ENCODE peak calls at places on chromosomes 16 and 17, in seven cellular contexts. G, V, J, T, I, C and X are unnamed samples.
A peak's percentile ranks its signal among the peaks of the same experiment; 100 is the strongest.

GRCh38 chr16:51012396-51012795 is 138.7 kb downstream of the SALL1 start:
- DNase-seq in G (no peak), V (no peak), J (no peak), T (no peak), I (no peak), C (peak; percentile 31), X (no peak)

GRCh38 chr17:60311936-60312335 is 80.0 kb downstream of the USP32 start:
- DNase-seq in G (peak; percentile 15), V (no peak), J (no peak), T (no peak), I (no peak), C (peak; percentile 84), X (no peak)

GRCh38 chr17:8120520-8121443 is 2.5 kb upstream of the ALOXE3 start:
- DNase-seq in G (peak; percentile 66), V (peak; percentile 41), J (no peak), T (peak; percentile 59), I (peak; percentile 94), C (no peak), X (no peak)

GRCh38 chr16:78727536-78727935 is 628.1 kb downstream of the WWOX start:
- DNase-seq in G (no peak), V (no peak), J (no peak), T (no peak), I (no peak), C (no peak), X (no peak)

GRCh38 chr17:63364387-63364786 is 81.7 kb downstream of the CYB561 start:
- DNase-seq in G (no peak), V (no peak), J (no peak), T (no peak), I (no peak), C (peak; percentile 65), X (no peak)

GRCh38 chr17:48489781-48490180 is 41.0 kb downstream of the HOXB1 start:
- DNase-seq in G (no peak), V (no peak), J (no peak), T (no peak), I (no peak), C (no peak), X (no peak)

GRCh38 chr17:77106874-77107358 is 33.9 kb upstream of the SEC14L1 start:
- DNase-seq in G (no peak), V (no peak), J (no peak), T (no peak), I (no peak), C (no peak), X (no peak)

GRCh38 chr17:38958326-38958725 is 8.9 kb downstream of the FBXO47 start:
- DNase-seq in G (no peak), V (no peak), J (no peak), T (no peak), I (no peak), C (peak; percentile 47), X (no peak)

GRCh38 chr17:57940217-57940616 is 15.0 kb downstream of the CUEDC1 start:
- DNase-seq in G (no peak), V (no peak), J (no peak), T (no peak), I (no peak), C (no peak), X (no peak)

GRCh38 chr17:16944334-16945140 is 27.4 kb downstream of the TNFRSF13B start:
- DNase-seq in G (no peak), V (no peak), J (no peak), T (no peak), I (no peak), C (no peak), X (no peak)

GRCh38 chr17:6995500-6996255 is at the start of gene ALOX12:
- DNase-seq in G (no peak), V (no peak), J (no peak), T (peak; percentile 45), I (no peak), C (peak; percentile 2), X (no peak)
- H3K4me3 ChIP-seq in G (peak within 1 kb of the TSS; percentile 30), V (peak within 1 kb of the TSS; percentile 42), J (no peak within 1 kb of the TSS), T (no peak within 1 kb of the TSS), I (no peak within 1 kb of the TSS), C (no peak within 1 kb of the TSS), X (peak within 1 kb of the TSS; percentile 4)

GRCh38 chr17:27905524-27906237 is 12.5 kb upstream of the LYRM9 start:
- DNase-seq in G (no peak), V (no peak), J (no peak), T (no peak), I (no peak), C (no peak), X (no peak)

GRCh38 chr17:27906238-27906603 is 13.1 kb upstream of the LYRM9 start:
- DNase-seq in G (no peak), V (no peak), J (no peak), T (no peak), I (no peak), C (no peak), X (no peak)

GRCh38 chr17:27906623-27907022 is 13.5 kb upstream of the LYRM9 start:
- DNase-seq in G (no peak), V (no peak), J (no peak), T (no peak), I (no peak), C (no peak), X (no peak)

GRCh38 chr17:27904534-27904933 is 11.4 kb upstream of the LYRM9 start:
- DNase-seq in G (no peak), V (no peak), J (no peak), T (no peak), I (no peak), C (no peak), X (no peak)

DNA sequence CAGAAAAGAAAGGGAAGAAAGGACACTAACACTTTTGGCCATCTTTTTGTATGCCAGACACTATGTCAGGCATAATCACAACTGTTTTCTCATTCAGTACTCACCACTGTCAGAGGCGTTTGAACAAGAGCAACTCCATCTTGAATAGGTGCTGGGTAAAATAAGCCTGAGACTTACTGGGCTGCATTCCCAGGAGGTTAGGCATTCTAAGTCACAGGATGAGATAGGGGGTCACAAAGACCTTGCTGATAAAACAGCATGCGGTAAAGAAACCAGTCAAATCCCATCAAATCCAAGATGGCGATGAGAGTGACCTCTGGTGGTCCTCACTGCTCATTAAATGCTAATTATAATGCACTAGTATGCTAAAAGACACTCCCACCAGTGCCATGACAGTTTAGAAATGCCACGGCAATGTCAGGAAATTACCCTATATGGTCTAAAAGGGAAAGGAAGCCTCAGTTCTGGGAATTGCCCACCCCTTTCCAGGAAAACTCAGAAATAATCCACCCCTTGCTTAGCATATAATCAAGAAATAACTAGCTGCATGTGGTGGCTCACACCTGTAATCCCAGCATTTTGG is 14.9 kb upstream of the LYRM9 start:
- DNase-seq in G (no peak), V (no peak), J (no peak), T (no peak), I (no peak), C (no peak), X (no peak)
- TF ChIP-seq CTCF in G (no peak), V (no peak), J (no peak), T (no peak), I (no peak), C (no peak), X (no peak)

DNA sequence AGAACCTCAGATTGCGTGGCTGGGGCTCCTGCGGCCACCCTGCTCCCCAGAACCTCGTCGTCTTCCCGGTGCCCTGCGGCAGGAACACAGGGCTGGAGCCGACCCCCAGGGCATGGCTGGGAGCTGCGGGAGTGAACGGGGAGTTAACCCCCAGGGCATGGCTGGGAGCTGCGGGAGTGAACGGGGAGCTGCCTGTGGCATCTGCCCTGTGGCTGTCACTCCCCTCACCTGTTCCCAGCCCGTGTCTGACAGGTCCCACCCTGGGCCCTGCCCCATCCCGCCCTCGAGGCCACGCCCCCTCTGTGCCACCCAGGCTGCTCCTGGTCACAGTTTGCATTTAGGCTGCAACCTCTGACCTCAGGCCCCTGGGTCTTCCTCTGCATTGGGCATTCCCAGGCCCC is 39.4 kb upstream of the ACSF3 start:
- DNase-seq in G (no peak), V (no peak), J (no peak), T (no peak), I (no peak), C (no peak), X (no peak)
- H3K27me3 ChIP-seq in G (peaks cover 11% of the 10 kb centered on the region), V (peaks cover 69% of the 10 kb centered on the region), J (peaks cover 21% of the 10 kb centered on the region), T (no peaks in the 10 kb centered on the region), I (peaks cover 57% of the 10 kb centered on the region), C (no peaks in the 10 kb centered on the region), X (peaks cover 32% of the 10 kb centered on the region)

DNA sequence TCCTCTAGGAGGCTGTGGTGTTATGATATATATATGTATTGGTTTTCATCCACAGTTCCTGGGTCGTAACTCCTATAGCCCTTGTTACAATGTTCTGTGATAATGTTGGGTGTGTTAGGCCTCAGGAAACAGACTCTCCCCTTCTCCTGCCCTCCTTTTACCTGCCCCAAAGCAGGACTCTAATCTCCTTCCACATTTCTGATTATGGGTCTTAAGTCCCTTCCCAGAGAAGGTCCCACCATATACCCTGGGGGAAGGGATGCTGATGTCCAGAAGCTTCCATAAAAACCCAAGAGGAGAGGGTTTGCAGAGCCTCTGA is 450 bp upstream of the C1QBP start:
- DNase-seq in G (no peak), V (no peak), J (no peak), T (no peak), I (no peak), C (no peak), X (no peak)
- H3K4me3 ChIP-seq in G (peak overlapping the region; percentile 33), V (peak overlapping the region; percentile 90), J (peak overlapping the region; percentile 41), T (no peak overlapping the region), I (peak overlapping the region; percentile 72), C (peak overlapping the region; percentile 47), X (no peak overlapping the region)

GRCh38 chr17:9725575-9725974 is 65.8 kb downstream of the DHRS7C start:
- DNase-seq in G (no peak), V (no peak), J (no peak), T (no peak), I (no peak), C (peak; percentile 15), X (no peak)
- TF ChIP-seq CTCF in G (peak; percentile 59), V (no peak), J (no peak), T (no peak), I (no peak), C (no peak), X (peak; percentile 38)

GRCh38 chr16:89476811-89477261 is 13.5 kb downstream of the ANKRD11 start:
- DNase-seq in G (no peak), V (no peak), J (no peak), T (no peak), I (no peak), C (no peak), X (no peak)
- H3K27me3 ChIP-seq in G (no peaks in the 10 kb centered on the region), V (no peaks in the 10 kb centered on the region), J (no peaks in the 10 kb centered on the region), T (no peaks in the 10 kb centered on the region), I (no peaks in the 10 kb centered on the region), C (no peaks in the 10 kb centered on the region), X (no peaks in the 10 kb centered on the region)

DNA sequence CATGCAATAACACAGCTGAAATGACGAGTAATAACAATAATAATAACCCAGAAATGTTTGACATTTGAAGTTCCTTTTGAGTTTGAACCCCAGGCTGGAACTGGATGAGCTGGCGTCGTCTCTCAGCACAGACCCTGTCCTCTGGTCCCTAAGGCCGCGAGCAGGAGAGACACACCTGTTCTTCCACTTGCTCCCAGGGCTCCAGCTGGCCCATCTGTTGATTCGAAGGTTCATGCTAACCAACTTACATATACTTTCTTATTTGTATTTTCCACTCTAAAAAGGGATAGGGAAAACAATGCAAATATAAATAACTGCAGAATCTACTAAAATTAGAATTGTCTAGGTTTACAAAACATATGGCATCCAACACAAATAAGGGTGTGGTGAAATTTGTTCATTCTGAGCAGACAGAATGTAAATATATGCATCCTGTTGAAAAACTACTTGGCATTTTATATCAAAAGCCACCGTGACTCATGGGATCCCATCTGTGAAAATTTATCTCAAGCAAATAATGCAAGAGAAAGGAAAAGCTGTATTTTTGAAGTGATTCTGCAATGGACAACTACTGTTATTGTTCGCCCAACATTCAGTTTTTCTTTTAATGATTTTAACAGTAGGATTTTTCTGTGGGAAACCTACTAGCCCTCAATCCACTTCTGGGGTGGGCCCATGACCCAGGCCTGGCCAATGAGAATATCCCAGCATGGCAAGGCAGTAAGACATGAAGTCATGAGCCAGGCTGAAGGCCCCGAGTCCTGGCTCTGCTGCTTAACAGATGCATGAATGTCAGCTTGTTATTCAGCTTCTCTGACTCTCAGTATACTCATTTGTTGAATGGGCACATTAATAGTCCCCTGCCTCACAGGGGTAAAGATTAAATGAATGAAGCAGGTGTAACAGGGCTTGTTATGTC is 13.2 kb upstream of the RGS9 start:
- DNase-seq in G (no peak), V (no peak), J (no peak), T (no peak), I (no peak), C (no peak), X (no peak)
- H3K4me3 ChIP-seq in G (peak overlapping the region; percentile 67), V (peak overlapping the region; percentile 80), J (no peak overlapping the region), T (peak overlapping the region; percentile 75), I (peak overlapping the region; percentile 68), C (no peak overlapping the region), X (peak overlapping the region; percentile 85)